ENCODE peak calls at places on chromosomes 5 and 9, in six cellular contexts. R is fibroblast of lung, K is IMR-90, L is AG10803, P is heart right ventricle, X is ovary. V is an unnamed sample.

GRCh38 chr9:38061326-38061947 is 7.6 kb downstream of the SHB start:
- DNase-seq in X (no peak), L (peak; percentile 44), P (no peak), K (no peak), R (no peak), V (no peak)

GRCh38 chr9:33233659-33234335 is 6.2 kb upstream of the SPINK4 start:
- DNase-seq in X (peak; percentile 26), P (no peak), R (peak; percentile 96), K (peak; percentile 99), L (peak; percentile 84), V (peak; percentile 98)

GRCh38 chr5:66661149-66661548 is 65.0 kb downstream of the MAST4 start:
- DNase-seq in L (peak; percentile 96), R (peak; percentile 85), K (peak; percentile 9), P (peak; percentile 54), X (peak; percentile 67), V (peak; percentile 81)

GRCh38 chr9:123954921-123955320 is 25.0 kb upstream of the DENND1A start:
- DNase-seq in P (no peak), X (no peak), K (peak; percentile 41), R (peak; percentile 60), L (peak; percentile 50), V (peak; percentile 75)

GRCh38 chr5:83764101-83764500 is 43.4 kb upstream of the HAPLN1 start:
- DNase-seq in R (no peak), K (no peak), P (no peak), L (peak; percentile 43), X (no peak), V (no peak)

GRCh38 chr5:114419941-114420340 is 58.1 kb downstream of the KCNN2 start:
- DNase-seq in K (peak; percentile 93), P (no peak), R (peak; percentile 85), X (no peak), L (peak; percentile 1), V (peak; percentile 60)

GRCh38 chr9:93603011-93603410 is 26.6 kb downstream of the PHF2 start:
- DNase-seq in P (no peak), K (no peak), L (no peak), R (no peak), X (no peak), V (no peak)

GRCh38 chr5:109656829-109657228 is 32.9 kb upstream of the MAN2A1 start:
- DNase-seq in X (no peak), L (peak; percentile 98), R (peak; percentile 50), K (peak; percentile 29), P (peak; percentile 28), V (peak; percentile 63)

GRCh38 chr9:116868212-116868611 is 181.1 kb downstream of the TRIM32 start:
- DNase-seq in X (no peak), P (no peak), K (no peak), L (no peak), R (no peak), V (no peak)

GRCh38 chr9:100011062-100011681 is 87.6 kb downstream of the ERP44 start:
- DNase-seq in L (peak; percentile 48), X (no peak), P (no peak), R (peak; percentile 79), K (peak; percentile 67), V (peak; percentile 79)

GRCh38 chr5:122517091-122517490 is 205.1 kb downstream of the SNCAIP start:
- DNase-seq in K (no peak), P (no peak), X (no peak), L (no peak), R (no peak), V (no peak)

GRCh38 chr5:122515709-122516431 is 203.8 kb downstream of the SNCAIP start:
- DNase-seq in L (peak; percentile 79), X (peak; percentile 58), R (peak; percentile 89), P (no peak), K (peak; percentile 81), V (peak; percentile 81)

GRCh38 chr5:122516432-122516743 is 204.4 kb downstream of the SNCAIP start:
- DNase-seq in X (no peak), K (no peak), R (no peak), L (no peak), P (no peak), V (no peak)
- TF ChIP-seq CTCF in X (peak; percentile 6), K (no peak), R (no peak), L (no peak), P (no peak), V (no peak)

GRCh38 chr9:84808416-84808815 is 138.9 kb downstream of the NTRK2 start:
- DNase-seq in K (no peak), P (no peak), R (no peak), L (no peak), X (no peak), V (no peak)

GRCh38 chr9:84799231-84799630 is 129.7 kb downstream of the NTRK2 start:
- DNase-seq in K (no peak), R (no peak), L (no peak), P (no peak), X (no peak), V (no peak)

GRCh38 chr9:84807870-84808385 is 138.4 kb downstream of the NTRK2 start:
- DNase-seq in P (no peak), L (no peak), R (no peak), X (no peak), K (no peak), V (no peak)

GRCh38 chr9:84804948-84805694 is 135.6 kb downstream of the NTRK2 start:
- DNase-seq in X (no peak), L (no peak), P (no peak), K (no peak), R (no peak), V (no peak)
- H3K4me3 ChIP-seq in X (no peak overlapping the region), L (no peak overlapping the region), P (no peak overlapping the region), K (no peak overlapping the region), R (no peak overlapping the region), V (no peak overlapping the region)

DNA sequence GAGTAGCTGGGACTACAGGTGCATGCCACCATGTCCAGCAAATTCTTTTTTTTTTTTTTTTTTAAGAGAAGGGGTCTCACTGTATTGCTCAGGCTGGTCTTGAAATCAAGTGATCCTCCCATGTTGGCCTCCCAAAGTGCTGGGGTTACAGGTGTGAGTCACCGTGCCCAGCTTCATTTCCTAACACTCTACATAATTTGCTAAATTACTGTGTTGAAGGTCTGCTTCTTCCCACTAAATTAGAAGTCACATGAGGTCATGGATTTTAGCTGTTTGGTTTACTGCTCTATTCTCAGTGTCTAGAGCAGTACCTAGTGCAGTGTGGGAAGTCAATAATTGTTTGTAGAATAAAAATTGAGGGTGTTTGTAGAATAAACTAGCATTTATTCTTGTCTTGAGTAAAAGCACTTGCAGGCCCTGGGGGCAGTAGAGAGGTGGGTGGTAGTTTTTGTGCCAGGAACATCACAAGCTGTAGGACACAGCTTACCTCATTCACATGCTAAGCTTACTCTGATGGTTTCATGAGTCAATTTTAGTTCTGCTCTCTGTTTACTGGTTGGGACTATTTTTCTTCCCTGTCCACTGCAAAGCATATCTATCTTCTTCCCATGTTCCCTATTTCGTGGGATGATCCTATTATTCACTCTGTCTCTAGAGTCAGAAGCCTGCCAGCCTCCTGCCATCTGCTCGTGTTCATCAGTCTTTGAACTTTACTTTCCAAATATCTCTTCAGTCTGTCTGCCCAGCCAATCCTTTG is 7.0 kb downstream of the TEX48 start:
- DNase-seq in K (peak; percentile 61), P (no peak), L (no peak), R (no peak), X (no peak), V (peak; percentile 55)
- TF ChIP-seq CTCF in K (peak; percentile 7), P (no peak), L (no peak), R (no peak), X (no peak), V (no peak)

DNA sequence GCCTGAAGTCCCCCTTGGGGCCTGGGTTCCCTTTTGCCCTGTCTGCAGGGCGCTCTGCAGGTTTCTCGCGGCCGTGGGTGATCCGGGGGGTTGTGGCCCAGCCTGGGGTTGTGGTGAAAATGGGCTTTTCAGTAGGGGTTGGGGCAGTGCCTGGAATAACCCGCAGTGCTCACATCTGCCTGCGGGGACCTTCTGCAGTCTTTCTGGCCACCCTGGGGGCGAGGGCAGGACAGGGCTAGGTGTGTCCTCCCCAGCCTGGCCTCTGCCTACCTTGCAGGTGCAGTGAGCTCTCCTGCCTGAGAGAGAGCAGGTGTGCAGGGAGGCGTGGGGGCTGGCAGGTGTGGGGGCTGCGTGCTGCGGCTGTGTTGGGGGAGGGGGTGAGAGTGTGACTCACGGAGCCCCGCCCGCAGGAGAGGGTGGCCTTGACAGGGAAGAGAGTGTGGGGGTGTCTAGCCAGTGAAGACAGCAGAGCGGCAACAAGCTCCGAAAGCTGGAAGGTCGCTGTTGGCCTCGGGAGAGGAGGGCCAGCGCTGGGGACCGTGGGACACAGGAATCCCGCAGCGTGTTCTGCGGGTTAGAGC is 131.4 kb downstream of the MRPL36 start:
- DNase-seq in R (no peak), X (peak; percentile 41), L (no peak), P (no peak), K (no peak), V (no peak)
- H3K4me3 ChIP-seq in R (no peak overlapping the region), X (no peak overlapping the region), L (no peak overlapping the region), P (no peak overlapping the region), K (no peak overlapping the region), V (no peak overlapping the region)

DNA sequence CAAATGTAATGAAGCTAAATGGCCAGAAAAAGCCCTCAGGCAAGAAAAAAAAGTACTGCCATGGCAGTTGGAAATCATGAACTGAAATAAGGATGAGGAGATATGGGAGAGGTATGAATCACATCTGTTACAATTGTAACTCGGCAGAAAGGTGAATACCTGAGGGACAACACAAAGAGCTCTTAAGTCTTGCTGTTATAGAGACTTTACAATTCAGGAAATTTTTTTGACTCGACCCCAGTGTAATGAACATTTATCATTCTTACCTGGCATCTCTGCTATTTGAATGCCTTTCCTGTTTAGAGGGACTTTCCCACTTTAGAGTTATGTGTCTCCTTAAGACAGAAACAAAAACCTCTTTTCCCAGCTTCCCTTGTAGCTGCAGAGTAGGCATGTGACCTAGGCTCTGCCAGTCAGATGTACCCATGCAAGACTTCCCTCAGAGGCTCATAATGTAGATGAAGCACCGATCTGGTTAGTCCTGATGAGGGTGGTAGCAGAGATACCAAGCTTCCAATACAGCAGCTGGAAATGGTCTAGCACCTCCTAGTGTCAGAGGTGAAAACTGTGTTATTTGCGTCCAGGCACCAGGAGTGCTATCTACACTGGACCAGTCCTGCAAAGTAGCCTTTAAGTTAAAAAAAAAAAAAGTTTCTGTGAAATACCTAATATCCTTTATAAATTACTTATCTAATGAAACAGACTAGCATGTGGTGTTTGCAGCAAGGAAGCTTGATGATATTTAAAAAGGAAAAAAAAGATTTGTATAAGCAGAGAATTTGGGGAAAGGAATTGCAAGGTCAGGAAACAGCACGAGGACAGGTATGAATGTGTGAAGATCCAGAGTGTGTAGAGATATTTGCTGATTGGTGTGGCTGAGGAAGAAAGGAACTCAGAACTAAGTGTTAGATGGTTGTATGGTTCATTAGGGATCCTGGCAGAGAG is 146.9 kb upstream of the SLC1A3 start:
- DNase-seq in R (no peak), P (no peak), L (no peak), K (no peak), X (no peak), V (peak; percentile 26)
- TF ChIP-seq CTCF in R (peak; percentile 29), P (no peak), L (peak; percentile 34), K (no peak), X (no peak), V (peak; percentile 44)

DNA sequence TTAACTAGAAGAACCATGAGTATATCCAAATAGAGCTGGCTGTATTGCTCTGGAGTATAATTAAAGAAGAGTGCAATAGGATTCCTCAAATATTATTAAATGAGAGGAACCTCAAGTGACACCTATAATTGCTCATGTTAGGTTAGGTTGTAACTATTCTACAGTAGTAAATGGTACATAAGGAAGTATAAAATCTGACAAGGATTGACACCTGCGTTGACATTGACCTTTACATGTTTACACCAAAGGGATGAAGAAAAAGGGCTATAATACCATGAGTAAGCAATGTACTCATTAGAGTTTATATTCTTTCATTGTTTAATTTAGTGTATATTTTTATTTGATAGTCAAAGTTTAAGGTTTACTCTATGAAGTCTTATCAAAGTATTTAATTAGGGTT is 48.9 kb downstream of the SLC12A2 start:
- DNase-seq in K (no peak), X (no peak), P (no peak), L (no peak), R (no peak), V (no peak)
- H3K4me3 ChIP-seq in K (no peak overlapping the region), X (no peak overlapping the region), P (no peak overlapping the region), L (no peak overlapping the region), R (no peak overlapping the region), V (no peak overlapping the region)

GRCh38 chr5:139684881-139685749 is 37.0 kb downstream of the CXXC5 start:
- DNase-seq in P (no peak), K (no peak), R (no peak), L (no peak), X (no peak), V (no peak)
- TF ChIP-seq CTCF in P (peak; percentile 20), K (no peak), R (no peak), L (no peak), X (no peak), V (no peak)

V was measured in fibroblast of mammary gland.